ENCODE peak calls at places on chromosomes 13 and 19, in five cellular contexts. Z is activated T-helper 1 cell treated with anti-CD3 and anti-CD28 coated beads, Interleukin-12 subunit alpha, Interleukin-12 subunit beta, Interleukin-2, Interleukin-4 antibody, amounts not matched to agents 30 ng/mL and 10 ng/mL and 1 ng/mL, durations not matched to agents 14 hours and 24 hours and 36 hours; V is RPMI8226; O is stimulated activated naive CD4-positive, alpha-beta T cell; D is posterior cingulate gyrus. L is an unnamed sample.

GRCh38 chr19:39306075-39306474 is 9.9 kb downstream of the IFNL1 start:
- DNase-seq in Z (no peak), V (no peak), O (no peak), D (no peak), L (no peak)

GRCh38 chr19:39479916-39480315 is 722 bp upstream of the TIMM50 start:
- DNase-seq in Z (no peak), V (no peak), O (no peak), D (no peak), L (no peak)

GRCh38 chr13:57925250-57925649 is 293.7 kb downstream of the PCDH17 start:
- DNase-seq in Z (no peak), V (no peak), O (no peak), D (no peak), L (no peak)

GRCh38 chr19:5822181-5822844 is 17.2 kb downstream of the FUT6 start:
- DNase-seq in Z (no peak), V (no peak), O (no peak), D (no peak), L (no peak)

GRCh38 chr13:113112893-113113845 is 7.6 kb downstream of the F7 start:
- DNase-seq in Z (no peak), V (no peak), O (no peak), D (no peak), L (no peak)

GRCh38 chr19:7962644-7963268 is 19.3 kb upstream of the TIMM44 start:
- DNase-seq in Z (no peak), V (no peak), O (no peak), D (no peak), L (no peak)

GRCh38 chr13:113861433-113862030 is 2.3 kb downstream of the GAS6 start:
- DNase-seq in Z (no peak), V (peak), O (no peak), D (no peak), L (no peak)

GRCh38 chr13:38369058-38369457 is 19.4 kb downstream of the UFM1 start:
- DNase-seq in Z (no peak), V (no peak), O (no peak), D (no peak), L (no peak)

GRCh38 chr19:4352701-4353121 is 9.3 kb downstream of the MPND start:
- DNase-seq in Z (no peak), V (peak), O (peak), D (peak), L (no peak)

GRCh38 chr19:47447470-47448359 is 24.0 kb downstream of the SLC8A2 start:
- DNase-seq in Z (peak), V (peak), O (peak), D (peak), L (peak)

GRCh38 chr19:3576696-3577443 is 4.1 kb downstream of the HMG20B start:
- DNase-seq in Z (no peak), V (no peak), O (no peak), D (peak), L (peak)

GRCh38 chr13:105572401-105572800 is 963.1 kb downstream of the EFNB2 start:
- DNase-seq in Z (no peak), V (no peak), O (no peak), D (no peak), L (no peak)

GRCh38 chr13:102983496-102983895 is 82.7 kb downstream of the SLC10A2 start:
- DNase-seq in Z (no peak), V (no peak), O (no peak), D (no peak), L (no peak)

L was measured in Ammon's horn.